ENCODE peak calls at places on chromosomes 13 and 19, in nine cellular contexts. One of them, this sample, is unnamed.

GRCh38 chr13:37929308-37929707 is 59.7 kb upstream of the TRPC4 start:
- DNase-seq in dorsolateral prefrontal cortex: no peak
- DNase-seq in Panc1: no peak
- DNase-seq in stimulated activated naive CD4-positive, alpha-beta T cell: no peak
- DNase-seq in fibroblast of lung: no peak
- DNase-seq in activated CD8-positive, alpha-beta memory T cell treated with anti-CD3 and anti-CD28 coated beads for 1 hour: no peak
- DNase-seq in endothelial cell: no peak
- DNase-seq in GM06990: no peak
- DNase-seq in cardiac fibroblast: no peak
- DNase-seq in this sample: no peak

GRCh38 chr19:15404780-15405211 is 14.0 kb downstream of the AKAP8L start:
- DNase-seq in cardiac fibroblast: no peak
- DNase-seq in endothelial cell: no peak
- DNase-seq in GM06990: no peak
- DNase-seq in Panc1: no peak
- DNase-seq in stimulated activated naive CD4-positive, alpha-beta T cell: no peak
- DNase-seq in fibroblast of lung: no peak
- DNase-seq in activated CD8-positive, alpha-beta memory T cell treated with anti-CD3 and anti-CD28 coated beads for 1 hour: no peak
- DNase-seq in dorsolateral prefrontal cortex: peak
- DNase-seq in this sample: no peak

GRCh38 chr13:113420833-113421600 is 32.3 kb downstream of the ADPRHL1 start:
- DNase-seq in fibroblast of lung: no peak
- DNase-seq in GM06990: no peak
- DNase-seq in endothelial cell: no peak
- DNase-seq in activated CD8-positive, alpha-beta memory T cell treated with anti-CD3 and anti-CD28 coated beads for 1 hour: no peak
- DNase-seq in Panc1: no peak
- DNase-seq in stimulated activated naive CD4-positive, alpha-beta T cell: no peak
- DNase-seq in cardiac fibroblast: no peak
- DNase-seq in dorsolateral prefrontal cortex: no peak
- DNase-seq in this sample: no peak

GRCh38 chr13:99384468-99384867 is 77.3 kb upstream of the GPR183 start:
- DNase-seq in cardiac fibroblast: no peak
- DNase-seq in Panc1: no peak
- DNase-seq in stimulated activated naive CD4-positive, alpha-beta T cell: peak
- DNase-seq in dorsolateral prefrontal cortex: no peak
- DNase-seq in activated CD8-positive, alpha-beta memory T cell treated with anti-CD3 and anti-CD28 coated beads for 1 hour: no peak
- DNase-seq in endothelial cell: no peak
- DNase-seq in fibroblast of lung: no peak
- DNase-seq in GM06990: no peak
- DNase-seq in this sample: no peak

GRCh38 chr19:55304279-55304978 is 20.6 kb downstream of the BRSK1 start:
- DNase-seq in endothelial cell: no peak
- DNase-seq in Panc1: no peak
- DNase-seq in GM06990: no peak
- DNase-seq in stimulated activated naive CD4-positive, alpha-beta T cell: no peak
- DNase-seq in activated CD8-positive, alpha-beta memory T cell treated with anti-CD3 and anti-CD28 coated beads for 1 hour: no peak
- DNase-seq in fibroblast of lung: peak
- DNase-seq in cardiac fibroblast: peak
- DNase-seq in dorsolateral prefrontal cortex: peak
- DNase-seq in this sample: no peak

GRCh38 chr19:52703917-52704316 is 30.9 kb downstream of the ZNF611 start:
- DNase-seq in dorsolateral prefrontal cortex: no peak
- DNase-seq in Panc1: no peak
- DNase-seq in GM06990: no peak
- DNase-seq in stimulated activated naive CD4-positive, alpha-beta T cell: no peak
- DNase-seq in activated CD8-positive, alpha-beta memory T cell treated with anti-CD3 and anti-CD28 coated beads for 1 hour: no peak
- DNase-seq in cardiac fibroblast: no peak
- DNase-seq in endothelial cell: no peak
- DNase-seq in fibroblast of lung: no peak
- DNase-seq in this sample: no peak

GRCh38 chr13:114256547-114256946 is 21.9 kb downstream of the CDC16 start:
- DNase-seq in endothelial cell: no peak
- DNase-seq in stimulated activated naive CD4-positive, alpha-beta T cell: no peak
- DNase-seq in dorsolateral prefrontal cortex: no peak
- DNase-seq in fibroblast of lung: no peak
- DNase-seq in cardiac fibroblast: no peak
- DNase-seq in activated CD8-positive, alpha-beta memory T cell treated with anti-CD3 and anti-CD28 coated beads for 1 hour: no peak
- DNase-seq in GM06990: no peak
- DNase-seq in Panc1: no peak
- DNase-seq in this sample: no peak

GRCh38 chr19:53808710-53809125 is 15.4 kb downstream of the NLRP12 start:
- DNase-seq in fibroblast of lung: peak
- DNase-seq in cardiac fibroblast: peak
- DNase-seq in endothelial cell: peak
- DNase-seq in Panc1: peak
- DNase-seq in GM06990: no peak
- DNase-seq in dorsolateral prefrontal cortex: no peak
- DNase-seq in activated CD8-positive, alpha-beta memory T cell treated with anti-CD3 and anti-CD28 coated beads for 1 hour: no peak
- DNase-seq in stimulated activated naive CD4-positive, alpha-beta T cell: no peak
- DNase-seq in this sample: no peak

GRCh38 chr19:2775556-2776430 is 7.3 kb downstream of the SGTA start:
- DNase-seq in stimulated activated naive CD4-positive, alpha-beta T cell: peak
- DNase-seq in Panc1: no peak
- DNase-seq in activated CD8-positive, alpha-beta memory T cell treated with anti-CD3 and anti-CD28 coated beads for 1 hour: peak
- DNase-seq in endothelial cell: no peak
- DNase-seq in fibroblast of lung: peak
- DNase-seq in GM06990: no peak
- DNase-seq in cardiac fibroblast: peak
- DNase-seq in dorsolateral prefrontal cortex: no peak
- DNase-seq in this sample: no peak

GRCh38 chr19:18946918-18947317 is 5.9 kb upstream of the HOMER3 start:
- DNase-seq in fibroblast of lung: no peak
- DNase-seq in Panc1: no peak
- DNase-seq in dorsolateral prefrontal cortex: no peak
- DNase-seq in GM06990: peak
- DNase-seq in activated CD8-positive, alpha-beta memory T cell treated with anti-CD3 and anti-CD28 coated beads for 1 hour: no peak
- DNase-seq in cardiac fibroblast: no peak
- DNase-seq in endothelial cell: no peak
- DNase-seq in stimulated activated naive CD4-positive, alpha-beta T cell: no peak
- DNase-seq in this sample: no peak

GRCh38 chr19:38837656-38838121 is 6.1 kb upstream of the ECH1 start:
- DNase-seq in Panc1: no peak
- DNase-seq in dorsolateral prefrontal cortex: no peak
- DNase-seq in fibroblast of lung: no peak
- DNase-seq in stimulated activated naive CD4-positive, alpha-beta T cell: no peak
- DNase-seq in cardiac fibroblast: no peak
- DNase-seq in endothelial cell: no peak
- DNase-seq in activated CD8-positive, alpha-beta memory T cell treated with anti-CD3 and anti-CD28 coated beads for 1 hour: no peak
- DNase-seq in GM06990: no peak
- DNase-seq in this sample: no peak

GRCh38 chr13:40148742-40149141 is 493.3 kb downstream of the COG6 start:
- DNase-seq in Panc1: no peak
- DNase-seq in dorsolateral prefrontal cortex: no peak
- DNase-seq in fibroblast of lung: no peak
- DNase-seq in activated CD8-positive, alpha-beta memory T cell treated with anti-CD3 and anti-CD28 coated beads for 1 hour: no peak
- DNase-seq in endothelial cell: no peak
- DNase-seq in stimulated activated naive CD4-positive, alpha-beta T cell: no peak
- DNase-seq in cardiac fibroblast: no peak
- DNase-seq in GM06990: no peak
- DNase-seq in this sample: no peak

GRCh38 chr13:27792393-27793218 is at the start of gene GSX1:
- DNase-seq in activated CD8-positive, alpha-beta memory T cell treated with anti-CD3 and anti-CD28 coated beads for 1 hour: peak
- DNase-seq in fibroblast of lung: peak
- DNase-seq in dorsolateral prefrontal cortex: peak
- DNase-seq in stimulated activated naive CD4-positive, alpha-beta T cell: peak
- DNase-seq in endothelial cell: peak
- DNase-seq in Panc1: no peak
- DNase-seq in cardiac fibroblast: peak
- DNase-seq in GM06990: no peak
- DNase-seq in this sample: no peak

GRCh38 chr19:57559008-57559403 is 657 bp downstream of the ZNF550 start:
- DNase-seq in GM06990: peak
- DNase-seq in fibroblast of lung: no peak
- DNase-seq in dorsolateral prefrontal cortex: peak
- DNase-seq in Panc1: no peak
- DNase-seq in cardiac fibroblast: peak
- DNase-seq in endothelial cell: peak
- DNase-seq in stimulated activated naive CD4-positive, alpha-beta T cell: no peak
- DNase-seq in activated CD8-positive, alpha-beta memory T cell treated with anti-CD3 and anti-CD28 coated beads for 1 hour: no peak
- DNase-seq in this sample: peak

GRCh38 chr13:51825165-51825592 is 19.8 kb downstream of the TMEM272 start:
- DNase-seq in fibroblast of lung: no peak
- DNase-seq in endothelial cell: no peak
- DNase-seq in dorsolateral prefrontal cortex: no peak
- DNase-seq in GM06990: no peak
- DNase-seq in stimulated activated naive CD4-positive, alpha-beta T cell: no peak
- DNase-seq in activated CD8-positive, alpha-beta memory T cell treated with anti-CD3 and anti-CD28 coated beads for 1 hour: no peak
- DNase-seq in cardiac fibroblast: peak
- DNase-seq in Panc1: no peak
- DNase-seq in this sample: no peak

GRCh38 chr19:30024091-30024490 is 82.1 kb downstream of the URI1 start:
- DNase-seq in dorsolateral prefrontal cortex: no peak
- DNase-seq in Panc1: no peak
- DNase-seq in endothelial cell: no peak
- DNase-seq in cardiac fibroblast: no peak
- DNase-seq in GM06990: no peak
- DNase-seq in activated CD8-positive, alpha-beta memory T cell treated with anti-CD3 and anti-CD28 coated beads for 1 hour: no peak
- DNase-seq in fibroblast of lung: no peak
- DNase-seq in stimulated activated naive CD4-positive, alpha-beta T cell: no peak
- DNase-seq in this sample: no peak

GRCh38 chr13:42946927-42947326 is 45.1 kb downstream of the EPSTI1 start:
- DNase-seq in cardiac fibroblast: peak
- DNase-seq in dorsolateral prefrontal cortex: no peak
- DNase-seq in fibroblast of lung: peak
- DNase-seq in endothelial cell: no peak
- DNase-seq in stimulated activated naive CD4-positive, alpha-beta T cell: no peak
- DNase-seq in Panc1: no peak
- DNase-seq in activated CD8-positive, alpha-beta memory T cell treated with anti-CD3 and anti-CD28 coated beads for 1 hour: no peak
- DNase-seq in GM06990: no peak
- DNase-seq in this sample: no peak

GRCh38 chr19:28710278-28710677 is 502.7 kb downstream of the UQCRFS1 start:
- DNase-seq in fibroblast of lung: peak
- DNase-seq in stimulated activated naive CD4-positive, alpha-beta T cell: no peak
- DNase-seq in cardiac fibroblast: peak
- DNase-seq in GM06990: peak
- DNase-seq in Panc1: peak
- DNase-seq in activated CD8-positive, alpha-beta memory T cell treated with anti-CD3 and anti-CD28 coated beads for 1 hour: no peak
- DNase-seq in endothelial cell: no peak
- DNase-seq in dorsolateral prefrontal cortex: no peak
- DNase-seq in this sample: peak

GRCh38 chr19:31278555-31279435 is 70.4 kb downstream of the TSHZ3 start:
- DNase-seq in stimulated activated naive CD4-positive, alpha-beta T cell: no peak
- DNase-seq in dorsolateral prefrontal cortex: no peak
- DNase-seq in Panc1: no peak
- DNase-seq in activated CD8-positive, alpha-beta memory T cell treated with anti-CD3 and anti-CD28 coated beads for 1 hour: no peak
- DNase-seq in endothelial cell: no peak
- DNase-seq in cardiac fibroblast: no peak
- DNase-seq in fibroblast of lung: no peak
- DNase-seq in GM06990: no peak
- DNase-seq in this sample: no peak

GRCh38 chr13:111027481-111028439 is 87.3 kb upstream of the ARHGEF7 start:
- DNase-seq in GM06990: no peak
- DNase-seq in fibroblast of lung: peak
- DNase-seq in Panc1: no peak
- DNase-seq in activated CD8-positive, alpha-beta memory T cell treated with anti-CD3 and anti-CD28 coated beads for 1 hour: no peak
- DNase-seq in stimulated activated naive CD4-positive, alpha-beta T cell: no peak
- DNase-seq in cardiac fibroblast: peak
- DNase-seq in dorsolateral prefrontal cortex: no peak
- DNase-seq in endothelial cell: no peak
- DNase-seq in this sample: no peak

GRCh38 chr13:23567792-23568480 is 2.3 kb upstream of the TNFRSF19 start:
- DNase-seq in activated CD8-positive, alpha-beta memory T cell treated with anti-CD3 and anti-CD28 coated beads for 1 hour: no peak
- DNase-seq in cardiac fibroblast: no peak
- DNase-seq in fibroblast of lung: no peak
- DNase-seq in endothelial cell: no peak
- DNase-seq in GM06990: no peak
- DNase-seq in stimulated activated naive CD4-positive, alpha-beta T cell: no peak
- DNase-seq in dorsolateral prefrontal cortex: no peak
- DNase-seq in Panc1: no peak
- DNase-seq in this sample: no peak

GRCh38 chr13:113762538-113762937 is 3.5 kb downstream of the TMEM255B start:
- DNase-seq in endothelial cell: no peak
- DNase-seq in fibroblast of lung: no peak
- DNase-seq in Panc1: no peak
- DNase-seq in dorsolateral prefrontal cortex: no peak
- DNase-seq in cardiac fibroblast: no peak
- DNase-seq in stimulated activated naive CD4-positive, alpha-beta T cell: no peak
- DNase-seq in activated CD8-positive, alpha-beta memory T cell treated with anti-CD3 and anti-CD28 coated beads for 1 hour: no peak
- DNase-seq in GM06990: no peak
- DNase-seq in this sample: no peak

GRCh38 chr19:44988896-44989563 is 12.2 kb upstream of the RELB start:
- DNase-seq in dorsolateral prefrontal cortex: peak
- DNase-seq in stimulated activated naive CD4-positive, alpha-beta T cell: peak
- DNase-seq in cardiac fibroblast: peak
- DNase-seq in Panc1: no peak
- DNase-seq in activated CD8-positive, alpha-beta memory T cell treated with anti-CD3 and anti-CD28 coated beads for 1 hour: peak
- DNase-seq in fibroblast of lung: peak
- DNase-seq in GM06990: no peak
- DNase-seq in endothelial cell: peak
- DNase-seq in this sample: peak

GRCh38 chr13:61766667-61767058 is 351.0 kb upstream of the PCDH20 start:
- DNase-seq in stimulated activated naive CD4-positive, alpha-beta T cell: no peak
- DNase-seq in GM06990: no peak
- DNase-seq in cardiac fibroblast: no peak
- DNase-seq in Panc1: no peak
- DNase-seq in endothelial cell: no peak
- DNase-seq in activated CD8-positive, alpha-beta memory T cell treated with anti-CD3 and anti-CD28 coated beads for 1 hour: no peak
- DNase-seq in dorsolateral prefrontal cortex: no peak
- DNase-seq in fibroblast of lung: no peak
- DNase-seq in this sample: no peak

GRCh38 chr19:1941146-1942077 is at the start of gene CSNK1G2:
- DNase-seq in activated CD8-positive, alpha-beta memory T cell treated with anti-CD3 and anti-CD28 coated beads for 1 hour: no peak
- DNase-seq in stimulated activated naive CD4-positive, alpha-beta T cell: no peak
- DNase-seq in Panc1: no peak
- DNase-seq in endothelial cell: no peak
- DNase-seq in cardiac fibroblast: no peak
- DNase-seq in fibroblast of lung: no peak
- DNase-seq in GM06990: no peak
- DNase-seq in dorsolateral prefrontal cortex: no peak
- DNase-seq in this sample: no peak

GRCh38 chr13:113902956-113903355 is 39.1 kb upstream of the GAS6 start:
- DNase-seq in stimulated activated naive CD4-positive, alpha-beta T cell: no peak
- DNase-seq in fibroblast of lung: no peak
- DNase-seq in dorsolateral prefrontal cortex: no peak
- DNase-seq in activated CD8-positive, alpha-beta memory T cell treated with anti-CD3 and anti-CD28 coated beads for 1 hour: no peak
- DNase-seq in Panc1: no peak
- DNase-seq in GM06990: no peak
- DNase-seq in cardiac fibroblast: no peak
- DNase-seq in endothelial cell: no peak
- DNase-seq in this sample: no peak